ENCODE peak calls at places on chromosomes 16 and 17, in seven cellular contexts. One of them, this sample, is unnamed.

GRCh38 chr16:2879854-2880508 is 3.0 kb upstream of the FLYWCH2 start:
- DNase-seq in A549: no peak
- DNase-seq in CD4-positive, alpha-beta T cell: no peak
- DNase-seq in Panc1: no peak
- DNase-seq in cardiac muscle cell: no peak
- DNase-seq in H9: no peak
- DNase-seq in stomach: no peak
- DNase-seq in this sample: no peak

GRCh38 chr17:39688945-39689344 is 1.1 kb upstream of the PGAP3 start:
- DNase-seq in A549: no peak
- DNase-seq in CD4-positive, alpha-beta T cell: no peak
- DNase-seq in Panc1: no peak
- DNase-seq in cardiac muscle cell: no peak
- DNase-seq in H9: peak
- DNase-seq in stomach: no peak
- DNase-seq in this sample: no peak

GRCh38 chr16:57479422-57480126 is 6.7 kb downstream of the DOK4 start:
- DNase-seq in A549: no peak
- DNase-seq in CD4-positive, alpha-beta T cell: no peak
- DNase-seq in Panc1: no peak
- DNase-seq in cardiac muscle cell: peak
- DNase-seq in H9: peak
- DNase-seq in stomach: peak
- DNase-seq in this sample: no peak

GRCh38 chr16:83979456-83979855 is 11.4 kb downstream of the NECAB2 start:
- DNase-seq in A549: no peak
- DNase-seq in CD4-positive, alpha-beta T cell: no peak
- DNase-seq in Panc1: no peak
- DNase-seq in cardiac muscle cell: no peak
- DNase-seq in H9: no peak
- DNase-seq in stomach: no peak
- DNase-seq in this sample: no peak

GRCh38 chr16:75948886-75949285 is 222.6 kb upstream of the CPHXL start:
- DNase-seq in A549: no peak
- DNase-seq in CD4-positive, alpha-beta T cell: no peak
- DNase-seq in Panc1: no peak
- DNase-seq in cardiac muscle cell: no peak
- DNase-seq in H9: no peak
- DNase-seq in stomach: no peak
- DNase-seq in this sample: no peak

GRCh38 chr17:57461082-57461481 is 204.8 kb downstream of the MSI2 start:
- DNase-seq in A549: no peak
- DNase-seq in CD4-positive, alpha-beta T cell: no peak
- DNase-seq in Panc1: no peak
- DNase-seq in cardiac muscle cell: no peak
- DNase-seq in H9: no peak
- DNase-seq in stomach: no peak
- DNase-seq in this sample: no peak

GRCh38 chr17:40471856-40472732 is 28.8 kb downstream of the IGFBP4 start:
- DNase-seq in A549: no peak
- DNase-seq in CD4-positive, alpha-beta T cell: no peak
- DNase-seq in Panc1: no peak
- DNase-seq in cardiac muscle cell: no peak
- DNase-seq in H9: no peak
- DNase-seq in stomach: no peak
- DNase-seq in this sample: no peak

GRCh38 chr17:49223517-49224197 is 6.9 kb downstream of the PHOSPHO1 start:
- DNase-seq in A549: peak
- DNase-seq in CD4-positive, alpha-beta T cell: peak
- DNase-seq in Panc1: no peak
- DNase-seq in cardiac muscle cell: peak
- DNase-seq in H9: peak
- DNase-seq in stomach: peak
- DNase-seq in this sample: peak

GRCh38 chr16:76943936-76944335 is 247.1 kb upstream of the MON1B start:
- DNase-seq in A549: no peak
- DNase-seq in CD4-positive, alpha-beta T cell: no peak
- DNase-seq in Panc1: no peak
- DNase-seq in cardiac muscle cell: peak
- DNase-seq in H9: no peak
- DNase-seq in stomach: no peak
- DNase-seq in this sample: no peak

GRCh38 chr17:49935526-49936210 is 33.3 kb upstream of the DLX4 start:
- DNase-seq in A549: no peak
- DNase-seq in CD4-positive, alpha-beta T cell: no peak
- DNase-seq in Panc1: no peak
- DNase-seq in cardiac muscle cell: no peak
- DNase-seq in H9: no peak
- DNase-seq in stomach: no peak
- DNase-seq in this sample: no peak

GRCh38 chr16:3668626-3669025 is 14.1 kb downstream of the DNASE1 start:
- DNase-seq in A549: no peak
- DNase-seq in CD4-positive, alpha-beta T cell: no peak
- DNase-seq in Panc1: no peak
- DNase-seq in cardiac muscle cell: no peak
- DNase-seq in H9: no peak
- DNase-seq in stomach: no peak
- DNase-seq in this sample: no peak

GRCh38 chr16:11401161-11402050 is 56.1 kb downstream of the RMI2 start:
- DNase-seq in A549: no peak
- DNase-seq in CD4-positive, alpha-beta T cell: no peak
- DNase-seq in Panc1: no peak
- DNase-seq in cardiac muscle cell: no peak
- DNase-seq in H9: no peak
- DNase-seq in stomach: peak
- DNase-seq in this sample: peak

GRCh38 chr17:34716291-34716690 is 136.9 kb downstream of the TMEM132E start:
- DNase-seq in A549: no peak
- DNase-seq in CD4-positive, alpha-beta T cell: no peak
- DNase-seq in Panc1: no peak
- DNase-seq in cardiac muscle cell: no peak
- DNase-seq in H9: peak
- DNase-seq in stomach: no peak
- DNase-seq in this sample: no peak
- H3K27ac ChIP-seq in A549: no peak
- H3K27ac ChIP-seq in CD4-positive, alpha-beta T cell: no peak
- H3K27ac ChIP-seq in Panc1: no peak
- H3K27ac ChIP-seq in cardiac muscle cell: no peak
- H3K27ac ChIP-seq in H9: no peak
- H3K27ac ChIP-seq in stomach: no peak
- H3K27ac ChIP-seq in this sample: no peak

GRCh38 chr17:73646409-73647305 is 2.4 kb upstream of the SDK2 start:
- DNase-seq in A549: peak
- DNase-seq in CD4-positive, alpha-beta T cell: no peak
- DNase-seq in Panc1: no peak
- DNase-seq in cardiac muscle cell: peak
- DNase-seq in H9: peak
- DNase-seq in stomach: peak
- DNase-seq in this sample: no peak
- TF ChIP-seq CTCF in A549: peak
- TF ChIP-seq CTCF in CD4-positive, alpha-beta T cell: no peak
- TF ChIP-seq CTCF in Panc1: peak
- TF ChIP-seq CTCF in cardiac muscle cell: peak
- TF ChIP-seq CTCF in H9: peak
- TF ChIP-seq CTCF in stomach: no peak
- TF ChIP-seq CTCF in this sample: no peak

DNA sequence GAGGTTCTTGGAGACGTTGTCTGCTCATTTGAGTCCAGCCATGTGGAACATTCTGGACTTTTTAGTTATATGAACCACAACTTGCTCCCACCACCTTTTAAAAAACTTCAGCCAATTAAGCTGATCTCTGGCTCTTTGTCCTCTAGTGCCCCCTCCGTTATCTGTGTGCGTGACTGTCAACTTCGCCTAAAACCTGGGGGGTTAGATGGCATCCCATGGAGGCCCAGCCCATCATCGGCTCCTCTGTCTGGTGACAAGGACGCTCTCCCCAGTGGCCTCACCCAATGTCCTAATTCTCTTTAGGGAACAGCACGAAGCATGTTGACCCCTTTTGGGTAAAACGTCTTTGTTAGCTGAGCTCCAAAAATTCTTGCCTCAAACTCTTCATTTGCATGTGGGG is 341.0 kb upstream of the TNRC6C start:
- DNase-seq in A549: no peak
- DNase-seq in CD4-positive, alpha-beta T cell: no peak
- DNase-seq in Panc1: no peak
- DNase-seq in cardiac muscle cell: no peak
- DNase-seq in H9: no peak
- DNase-seq in stomach: no peak
- DNase-seq in this sample: no peak
- H3K27ac ChIP-seq in A549: peak
- H3K27ac ChIP-seq in CD4-positive, alpha-beta T cell: no peak
- H3K27ac ChIP-seq in Panc1: no peak
- H3K27ac ChIP-seq in cardiac muscle cell: no peak
- H3K27ac ChIP-seq in H9: no peak
- H3K27ac ChIP-seq in stomach: no peak
- H3K27ac ChIP-seq in this sample: no peak

DNA sequence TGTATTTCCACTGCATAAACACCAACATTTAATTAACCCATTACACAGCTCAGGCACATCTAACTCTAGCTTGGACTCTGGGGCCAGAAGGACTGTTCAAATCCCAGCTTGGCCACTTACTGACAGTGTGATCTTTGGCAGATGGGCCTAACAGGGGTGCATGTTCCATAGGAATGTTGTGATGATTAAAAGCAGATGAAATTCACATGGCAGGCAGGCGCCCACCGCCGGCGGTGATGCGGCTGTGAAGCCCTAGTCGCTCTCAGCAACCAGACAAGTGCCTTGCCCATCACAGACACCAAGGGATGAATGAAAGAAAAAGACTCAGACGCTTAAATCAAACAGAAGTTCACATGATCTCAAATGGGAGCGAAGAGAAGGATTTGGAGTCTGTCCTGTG is 84.6 kb upstream of the WSB1 start:
- DNase-seq in A549: no peak
- DNase-seq in CD4-positive, alpha-beta T cell: no peak
- DNase-seq in Panc1: no peak
- DNase-seq in cardiac muscle cell: no peak
- DNase-seq in H9: no peak
- DNase-seq in stomach: no peak
- DNase-seq in this sample: no peak
- TF ChIP-seq CTCF in A549: no peak
- TF ChIP-seq CTCF in CD4-positive, alpha-beta T cell: no peak
- TF ChIP-seq CTCF in Panc1: no peak
- TF ChIP-seq CTCF in cardiac muscle cell: no peak
- TF ChIP-seq CTCF in H9: no peak
- TF ChIP-seq CTCF in stomach: no peak
- TF ChIP-seq CTCF in this sample: no peak

DNA sequence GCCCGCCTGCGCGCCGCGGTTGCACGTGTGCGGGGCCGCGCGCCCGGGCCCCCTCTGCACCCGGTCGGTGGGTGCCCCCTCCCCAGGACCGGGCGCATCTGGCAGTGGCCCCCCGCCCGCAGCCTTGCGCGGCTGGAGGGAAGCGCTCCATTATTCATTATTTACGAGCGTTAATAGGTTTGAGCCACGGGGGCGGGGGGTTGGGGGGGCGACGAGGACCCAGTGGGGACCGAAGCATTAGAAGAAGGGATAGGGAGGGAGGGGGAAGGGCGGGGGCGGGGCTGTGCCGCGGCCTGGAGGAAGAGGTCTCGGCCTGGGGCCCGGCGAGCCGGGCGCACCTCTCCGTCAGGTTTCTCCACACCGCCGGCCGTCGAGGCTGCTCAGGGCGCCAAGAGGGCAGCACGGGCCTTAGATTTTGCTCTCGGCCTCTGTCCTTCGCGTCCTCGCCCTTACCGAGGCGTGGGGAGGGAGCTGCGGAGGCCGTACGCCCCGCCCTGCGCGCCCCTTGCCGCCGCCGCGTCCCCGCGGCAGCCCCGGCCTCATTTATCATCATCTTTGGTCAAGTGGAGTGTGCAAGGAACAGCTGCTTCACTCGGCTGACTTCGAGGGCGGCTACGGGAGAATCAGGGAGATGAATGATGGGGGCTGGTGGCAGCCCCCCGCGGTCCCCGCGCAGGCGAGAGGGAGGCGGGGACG is 54.2 kb downstream of the SREBF1 start:
- DNase-seq in A549: no peak
- DNase-seq in CD4-positive, alpha-beta T cell: no peak
- DNase-seq in Panc1: no peak
- DNase-seq in cardiac muscle cell: peak
- DNase-seq in H9: peak
- DNase-seq in stomach: peak
- DNase-seq in this sample: peak
- H3K27ac ChIP-seq in A549: peak
- H3K27ac ChIP-seq in CD4-positive, alpha-beta T cell: no peak
- H3K27ac ChIP-seq in Panc1: peak
- H3K27ac ChIP-seq in cardiac muscle cell: peak
- H3K27ac ChIP-seq in H9: no peak
- H3K27ac ChIP-seq in stomach: peak
- H3K27ac ChIP-seq in this sample: peak

DNA sequence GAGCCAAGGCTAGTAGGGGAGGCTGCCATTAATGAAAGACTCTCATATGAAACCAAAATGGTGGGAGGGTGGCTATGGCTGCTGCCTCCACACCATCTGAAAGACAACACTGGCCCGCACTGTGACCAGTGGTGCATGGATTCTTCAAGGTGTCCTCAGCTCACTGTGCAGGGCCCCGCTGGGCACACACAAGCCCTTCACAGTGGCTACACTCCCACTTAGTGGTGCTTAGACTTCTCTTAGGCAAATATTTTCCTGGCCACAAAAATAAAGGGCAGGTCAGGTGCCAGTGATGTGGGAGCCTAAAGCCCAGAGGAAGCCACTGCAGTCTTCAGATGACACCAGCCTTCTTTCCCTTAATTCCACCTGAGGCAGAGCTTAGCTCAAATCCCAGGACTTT is 38.1 kb upstream of the IRX3 start:
- DNase-seq in A549: no peak
- DNase-seq in CD4-positive, alpha-beta T cell: no peak
- DNase-seq in Panc1: no peak
- DNase-seq in cardiac muscle cell: no peak
- DNase-seq in H9: no peak
- DNase-seq in stomach: no peak
- DNase-seq in this sample: no peak
- TF ChIP-seq CTCF in A549: no peak
- TF ChIP-seq CTCF in CD4-positive, alpha-beta T cell: no peak
- TF ChIP-seq CTCF in Panc1: no peak
- TF ChIP-seq CTCF in cardiac muscle cell: no peak
- TF ChIP-seq CTCF in H9: no peak
- TF ChIP-seq CTCF in stomach: no peak
- TF ChIP-seq CTCF in this sample: no peak

This sample was measured in body of pancreas.